ENCODE peak calls at places on chromosome 19, in four cellular contexts. D is HT1080; X is stimulated activated CD4-positive, alpha-beta T cell treated with anti-CD3 and anti-CD28 coated beads, Interleukin-4, amount 100 ng/mL, for 24 hours; L is mucosa of gallbladder. H is an unnamed sample.

GRCh38 chr19:40717880-40718773 is 1.2 kb downstream of the ITPKC start:
- DNase-seq in D (no peak), X (no peak), L (no peak), H (no peak)

GRCh38 chr19:47305309-47305751 is 4.3 kb upstream of the C5AR1 start:
- DNase-seq in D (peak), X (peak), L (peak), H (peak)

GRCh38 chr19:4429266-4430200 is 27.1 kb downstream of the CHAF1A start:
- DNase-seq in D (no peak), X (no peak), L (no peak), H (no peak)

GRCh38 chr19:2500157-2500556 is 24.2 kb downstream of the GADD45B start:
- DNase-seq in D (no peak), X (no peak), L (no peak), H (no peak)

GRCh38 chr19:15864824-15865223 is 33.0 kb downstream of the CYP4F2 start:
- DNase-seq in D (no peak), X (no peak), L (no peak), H (no peak)

GRCh38 chr19:33426621-33427475 is 53.3 kb downstream of the CEBPG start:
- DNase-seq in D (no peak), X (no peak), L (no peak), H (no peak)

GRCh38 chr19:10412257-10412977 is 7.9 kb upstream of the PDE4A start:
- DNase-seq in D (no peak), X (no peak), L (no peak), H (peak)

GRCh38 chr19:52542984-52543664 is 15.7 kb downstream of the ZNF808 start:
- DNase-seq in D (no peak), X (peak), L (no peak), H (peak)

GRCh38 chr19:2475018-2475701 is 767 bp upstream of the GADD45B start:
- DNase-seq in D (peak), X (peak), L (peak), H (peak)

GRCh38 chr19:29873024-29873800 is 61.4 kb downstream of the CCNE1 start:
- DNase-seq in D (peak), X (peak), L (peak), H (peak)

GRCh38 chr19:50909240-50910070 is 1.7 kb downstream of the KLK4 start:
- DNase-seq in D (no peak), X (peak), L (peak), H (peak)

GRCh38 chr19:8451885-8452284 is 7.1 kb downstream of the HNRNPM start:
- DNase-seq in D (peak), X (peak), L (no peak), H (no peak)

GRCh38 chr19:49157445-49158224 is at the start of gene TRPM4:
- DNase-seq in D (peak), X (peak), L (peak), H (peak)

GRCh38 chr19:48780684-48781391 is 25.5 kb downstream of the FGF21 start:
- DNase-seq in D (peak), X (no peak), L (peak), H (no peak)

GRCh38 chr19:41357746-41358145 is 4.0 kb upstream of the TGFB1 start:
- DNase-seq in D (no peak), X (no peak), L (no peak), H (no peak)

GRCh38 chr19:55230780-55231179 is 2.2 kb upstream of the TMEM86B start:
- DNase-seq in D (no peak), X (no peak), L (no peak), H (no peak)

GRCh38 chr19:55251296-55252081 is 7.3 kb downstream of the PPP6R1 start:
- DNase-seq in D (peak), X (peak), L (no peak), H (no peak)

GRCh38 chr19:11769995-11770394 is 3.2 kb downstream of the ZNF441 start:
- DNase-seq in D (no peak), X (no peak), L (no peak), H (no peak)

GRCh38 chr19:47280183-47280797 is 5.6 kb downstream of the INAFM1 start:
- DNase-seq in D (no peak), X (peak), L (peak), H (peak)

GRCh38 chr19:17325881-17326594 is 8.6 kb downstream of the ANO8 start:
- DNase-seq in D (no peak), X (no peak), L (no peak), H (no peak)

GRCh38 chr19:41714598-41714997 is 6.2 kb downstream of the CEACAM5 start:
- DNase-seq in D (no peak), X (no peak), L (no peak), H (no peak)

GRCh38 chr19:30784850-30785459 is 412.8 kb downstream of the ZNF536 start:
- DNase-seq in D (peak), X (peak), L (peak), H (peak)

GRCh38 chr19:50475101-50475568 is 1.2 kb upstream of the EMC10 start:
- DNase-seq in D (no peak), X (no peak), L (no peak), H (no peak)

GRCh38 chr19:4067396-4068057 is 828 bp upstream of the ZBTB7A start:
- DNase-seq in D (no peak), X (no peak), L (no peak), H (no peak)

GRCh38 chr19:16875584-16876555 is 12.9 kb upstream of the F2RL3 start:
- DNase-seq in D (no peak), X (no peak), L (no peak), H (no peak)

GRCh38 chr19:55651236-55651635 is 3.2 kb downstream of the CCDC106 start:
- DNase-seq in D (no peak), X (no peak), L (no peak), H (no peak)

GRCh38 chr19:34109596-34109995 is 62.7 kb upstream of the LSM14A start:
- DNase-seq in D (no peak), X (no peak), L (no peak), H (no peak)

GRCh38 chr19:6533746-6534418 is 3.1 kb downstream of the TNFSF9 start:
- DNase-seq in D (no peak), X (no peak), L (no peak), H (no peak)

GRCh38 chr19:37564624-37565369 is 29.8 kb downstream of the ZNF571 start:
- DNase-seq in D (no peak), X (no peak), L (no peak), H (no peak)

GRCh38 chr19:39502640-39503417 is 4.1 kb downstream of the DLL3 start:
- DNase-seq in D (peak), X (peak), L (peak), H (no peak)

GRCh38 chr19:4981681-4981958 is 12.7 kb downstream of the KDM4B start:
- DNase-seq in D (no peak), X (no peak), L (no peak), H (no peak)

GRCh38 chr19:29467824-29468401 is 57.9 kb upstream of the VSTM2B start:
- DNase-seq in D (peak), X (peak), L (peak), H (peak)

GRCh38 chr19:39411832-39412099 is 703 bp upstream of the PLEKHG2 start:
- DNase-seq in D (no peak), X (peak), L (peak), H (peak)

GRCh38 chr19:9323919-9324583 is at the start of gene ZNF559:
- DNase-seq in D (peak), X (peak), L (peak), H (peak)

GRCh38 chr19:28049875-28050274 is 1163.1 kb downstream of the UQCRFS1 start:
- DNase-seq in D (no peak), X (no peak), L (no peak), H (no peak)

GRCh38 chr19:21317821-21318220 is 11.4 kb downstream of the ZNF708 start:
- DNase-seq in D (no peak), X (no peak), L (no peak), H (no peak)

GRCh38 chr19:23762884-23763711 is 4.4 kb upstream of the ZNF681 start:
- DNase-seq in D (no peak), X (peak), L (peak), H (peak)

GRCh38 chr19:4075373-4075772 is 8.7 kb upstream of the ZBTB7A start:
- DNase-seq in D (no peak), X (no peak), L (peak), H (no peak)

GRCh38 chr19:32339988-32340874 is 5.2 kb upstream of the ZNF507 start:
- DNase-seq in D (peak), X (peak), L (peak), H (peak)

GRCh38 chr19:11658954-11659353 is 61.7 kb downstream of the ZNF627 start:
- DNase-seq in D (no peak), X (no peak), L (no peak), H (no peak)